ENCODE peak calls at places on chromosomes 11 and 22, in five cellular contexts. One of them, this sample, is unnamed.

GRCh38 chr11:64181506-64182411 is 4.2 kb upstream of the STIP1 start:
- DNase-seq in sigmoid colon: peak
- DNase-seq in transverse colon: peak
- DNase-seq in prostate gland: peak
- DNase-seq in esophagus muscularis mucosa: peak
- DNase-seq in this sample: peak

GRCh38 chr11:46521947-46522681 is 71.7 kb downstream of the AMBRA1 start:
- DNase-seq in sigmoid colon: no peak
- DNase-seq in transverse colon: no peak
- DNase-seq in prostate gland: no peak
- DNase-seq in esophagus muscularis mucosa: no peak
- DNase-seq in this sample: no peak

GRCh38 chr11:13487661-13488030 is 8.2 kb downstream of the PTH start:
- DNase-seq in sigmoid colon: no peak
- DNase-seq in transverse colon: no peak
- DNase-seq in prostate gland: no peak
- DNase-seq in esophagus muscularis mucosa: no peak
- DNase-seq in this sample: no peak

GRCh38 chr11:134589155-134589554 is 177.1 kb upstream of the B3GAT1 start:
- DNase-seq in sigmoid colon: no peak
- DNase-seq in transverse colon: no peak
- DNase-seq in prostate gland: no peak
- DNase-seq in esophagus muscularis mucosa: peak
- DNase-seq in this sample: no peak

GRCh38 chr11:19382131-19382611 is 141.4 kb upstream of the E2F8 start:
- DNase-seq in sigmoid colon: no peak
- DNase-seq in transverse colon: no peak
- DNase-seq in prostate gland: no peak
- DNase-seq in esophagus muscularis mucosa: no peak
- DNase-seq in this sample: no peak

GRCh38 chr11:44983786-44984185 is 33.1 kb upstream of the TP53I11 start:
- DNase-seq in sigmoid colon: peak
- DNase-seq in transverse colon: no peak
- DNase-seq in prostate gland: no peak
- DNase-seq in esophagus muscularis mucosa: no peak
- DNase-seq in this sample: peak

GRCh38 chr11:47348859-47349258 is 3.6 kb downstream of the MYBPC3 start:
- DNase-seq in sigmoid colon: no peak
- DNase-seq in transverse colon: no peak
- DNase-seq in prostate gland: no peak
- DNase-seq in esophagus muscularis mucosa: no peak
- DNase-seq in this sample: no peak

GRCh38 chr11:24324211-24324610 is 172.6 kb upstream of the LUZP2 start:
- DNase-seq in sigmoid colon: no peak
- DNase-seq in transverse colon: no peak
- DNase-seq in prostate gland: no peak
- DNase-seq in esophagus muscularis mucosa: no peak
- DNase-seq in this sample: no peak

GRCh38 chr11:115931684-115932083 is 427.5 kb upstream of the CADM1 start:
- DNase-seq in sigmoid colon: no peak
- DNase-seq in transverse colon: no peak
- DNase-seq in prostate gland: no peak
- DNase-seq in esophagus muscularis mucosa: no peak
- DNase-seq in this sample: no peak

GRCh38 chr11:12377824-12378593 is 638 bp downstream of the PARVA start:
- DNase-seq in sigmoid colon: peak
- DNase-seq in transverse colon: peak
- DNase-seq in prostate gland: peak
- DNase-seq in esophagus muscularis mucosa: peak
- DNase-seq in this sample: peak

GRCh38 chr11:125517116-125517804 is 21.2 kb upstream of the FEZ1 start:
- DNase-seq in sigmoid colon: no peak
- DNase-seq in transverse colon: no peak
- DNase-seq in prostate gland: no peak
- DNase-seq in esophagus muscularis mucosa: no peak
- DNase-seq in this sample: no peak

GRCh38 chr11:119935341-119935925 is 202.5 kb downstream of the TRIM29 start:
- DNase-seq in sigmoid colon: no peak
- DNase-seq in transverse colon: no peak
- DNase-seq in prostate gland: no peak
- DNase-seq in esophagus muscularis mucosa: no peak
- DNase-seq in this sample: no peak

GRCh38 chr11:68690671-68691401 is 6.5 kb downstream of the GAL start:
- DNase-seq in sigmoid colon: peak
- DNase-seq in transverse colon: no peak
- DNase-seq in prostate gland: no peak
- DNase-seq in esophagus muscularis mucosa: no peak
- DNase-seq in this sample: no peak

GRCh38 chr22:39257522-39258475 is 13.0 kb upstream of the PDGFB start:
- DNase-seq in sigmoid colon: no peak
- DNase-seq in transverse colon: no peak
- DNase-seq in prostate gland: no peak
- DNase-seq in esophagus muscularis mucosa: no peak
- DNase-seq in this sample: no peak

GRCh38 chr11:75315439-75315805 is 36.0 kb downstream of the ARRB1 start:
- DNase-seq in sigmoid colon: no peak
- DNase-seq in transverse colon: no peak
- DNase-seq in prostate gland: no peak
- DNase-seq in esophagus muscularis mucosa: no peak
- DNase-seq in this sample: no peak

GRCh38 chr11:131684111-131685060 is 314.0 kb downstream of the NTM start:
- DNase-seq in sigmoid colon: no peak
- DNase-seq in transverse colon: no peak
- DNase-seq in prostate gland: no peak
- DNase-seq in esophagus muscularis mucosa: no peak
- DNase-seq in this sample: no peak

GRCh38 chr22:19723990-19724827 is 870 bp downstream of the GP1BB start:
- DNase-seq in sigmoid colon: no peak
- DNase-seq in transverse colon: no peak
- DNase-seq in prostate gland: no peak
- DNase-seq in esophagus muscularis mucosa: no peak
- DNase-seq in this sample: no peak

GRCh38 chr11:2772544-2773031 is 72.8 kb upstream of the KCNQ1OT1 start:
- DNase-seq in sigmoid colon: no peak
- DNase-seq in transverse colon: peak
- DNase-seq in prostate gland: peak
- DNase-seq in esophagus muscularis mucosa: peak
- DNase-seq in this sample: peak

GRCh38 chr11:117618956-117619355 is 178.1 kb downstream of the DSCAML1 start:
- DNase-seq in sigmoid colon: peak
- DNase-seq in transverse colon: no peak
- DNase-seq in prostate gland: no peak
- DNase-seq in esophagus muscularis mucosa: no peak
- DNase-seq in this sample: no peak

GRCh38 chr11:114081641-114082414 is 22.3 kb downstream of the ZBTB16 start:
- DNase-seq in sigmoid colon: peak
- DNase-seq in transverse colon: no peak
- DNase-seq in prostate gland: no peak
- DNase-seq in esophagus muscularis mucosa: no peak
- DNase-seq in this sample: no peak

GRCh38 chr11:114084414-114084813 is 24.9 kb downstream of the ZBTB16 start:
- DNase-seq in sigmoid colon: peak
- DNase-seq in transverse colon: no peak
- DNase-seq in prostate gland: no peak
- DNase-seq in esophagus muscularis mucosa: no peak
- DNase-seq in this sample: no peak

GRCh38 chr11:114082767-114083181 is 23.3 kb downstream of the ZBTB16 start:
- DNase-seq in sigmoid colon: peak
- DNase-seq in transverse colon: no peak
- DNase-seq in prostate gland: no peak
- DNase-seq in esophagus muscularis mucosa: no peak
- DNase-seq in this sample: no peak

GRCh38 chr11:114082415-114082748 is 22.9 kb downstream of the ZBTB16 start:
- DNase-seq in sigmoid colon: no peak
- DNase-seq in transverse colon: no peak
- DNase-seq in prostate gland: no peak
- DNase-seq in esophagus muscularis mucosa: no peak
- DNase-seq in this sample: no peak

DNA sequence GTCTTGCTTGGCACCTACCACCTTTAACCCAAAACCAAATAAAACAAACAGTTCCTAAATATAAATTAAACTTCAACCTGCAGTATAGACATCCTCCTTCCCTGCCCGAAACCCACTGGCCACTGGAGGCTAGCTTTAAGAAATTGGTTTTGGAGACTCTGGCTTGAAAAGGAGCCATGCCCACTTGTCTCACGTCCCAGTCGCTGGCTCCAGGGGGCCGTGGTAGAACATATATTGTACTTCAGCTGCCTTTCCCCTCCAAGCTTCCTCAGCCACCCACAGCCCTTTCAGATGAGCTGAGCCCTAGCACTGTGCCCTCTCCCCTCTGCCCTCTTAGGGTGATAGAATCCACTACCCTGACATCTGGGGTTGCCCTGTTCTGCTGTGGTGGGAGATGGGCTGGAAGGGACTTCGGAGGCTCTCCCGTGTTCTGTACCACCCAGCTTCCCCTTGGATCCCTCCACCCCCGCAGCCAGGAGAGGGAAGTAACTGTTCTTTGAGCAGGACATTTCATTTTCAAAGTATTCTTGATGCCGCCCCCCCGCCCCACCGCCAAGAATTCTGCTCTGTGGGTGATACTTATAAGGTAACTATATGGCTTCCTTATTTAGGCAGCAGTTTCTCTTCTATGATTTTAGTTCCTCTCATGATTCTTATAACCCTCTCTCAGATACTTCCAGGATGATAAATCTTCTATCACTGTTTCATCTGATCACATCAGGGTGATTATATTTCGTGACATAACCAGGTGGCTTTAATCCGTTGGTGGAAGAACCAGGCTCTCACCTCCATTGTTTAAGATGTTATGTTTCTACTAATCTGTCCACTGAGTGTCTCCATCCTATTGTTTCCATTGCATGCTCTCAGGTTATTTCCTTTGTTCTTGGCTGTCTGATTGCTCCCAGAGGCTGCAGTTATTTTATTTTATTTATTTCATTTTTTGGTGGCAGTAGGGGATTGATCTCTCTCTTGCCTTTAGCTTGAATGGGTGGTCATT is 24.0 kb downstream of the ZBTB16 start:
- DNase-seq in sigmoid colon: peak
- DNase-seq in transverse colon: no peak
- DNase-seq in prostate gland: no peak
- DNase-seq in esophagus muscularis mucosa: no peak
- DNase-seq in this sample: no peak
- TF ChIP-seq POLR2AphosphoS5 in sigmoid colon: peak
- TF ChIP-seq POLR2AphosphoS5 in transverse colon: no peak
- TF ChIP-seq POLR2AphosphoS5 in prostate gland: no peak
- TF ChIP-seq POLR2AphosphoS5 in esophagus muscularis mucosa: no peak
- TF ChIP-seq POLR2AphosphoS5 in this sample: no peak

DNA sequence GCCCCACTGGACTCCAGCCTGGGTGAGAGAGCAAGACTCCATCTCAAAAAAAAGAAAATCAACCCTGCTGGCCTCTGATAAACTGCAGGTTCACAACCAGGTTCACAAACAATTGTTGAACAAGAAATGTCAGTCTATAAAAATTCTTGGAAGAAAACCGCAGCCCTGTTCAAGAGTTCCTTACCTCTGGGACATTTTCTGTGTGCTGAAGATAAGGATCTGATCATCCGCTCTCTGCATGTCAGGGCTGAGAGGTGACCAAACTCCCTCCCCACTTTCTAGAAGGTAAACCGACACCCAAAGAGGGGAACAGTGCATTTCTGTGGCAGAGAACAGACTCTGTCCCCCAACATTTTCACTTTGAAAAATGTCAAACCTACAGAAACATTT is 4.2 kb upstream of the UPK3A start:
- DNase-seq in sigmoid colon: no peak
- DNase-seq in transverse colon: no peak
- DNase-seq in prostate gland: peak
- DNase-seq in esophagus muscularis mucosa: no peak
- DNase-seq in this sample: no peak
- TF ChIP-seq CTCF in sigmoid colon: no peak
- TF ChIP-seq CTCF in transverse colon: no peak
- TF ChIP-seq CTCF in prostate gland: peak
- TF ChIP-seq CTCF in esophagus muscularis mucosa: no peak
- TF ChIP-seq CTCF in this sample: no peak

DNA sequence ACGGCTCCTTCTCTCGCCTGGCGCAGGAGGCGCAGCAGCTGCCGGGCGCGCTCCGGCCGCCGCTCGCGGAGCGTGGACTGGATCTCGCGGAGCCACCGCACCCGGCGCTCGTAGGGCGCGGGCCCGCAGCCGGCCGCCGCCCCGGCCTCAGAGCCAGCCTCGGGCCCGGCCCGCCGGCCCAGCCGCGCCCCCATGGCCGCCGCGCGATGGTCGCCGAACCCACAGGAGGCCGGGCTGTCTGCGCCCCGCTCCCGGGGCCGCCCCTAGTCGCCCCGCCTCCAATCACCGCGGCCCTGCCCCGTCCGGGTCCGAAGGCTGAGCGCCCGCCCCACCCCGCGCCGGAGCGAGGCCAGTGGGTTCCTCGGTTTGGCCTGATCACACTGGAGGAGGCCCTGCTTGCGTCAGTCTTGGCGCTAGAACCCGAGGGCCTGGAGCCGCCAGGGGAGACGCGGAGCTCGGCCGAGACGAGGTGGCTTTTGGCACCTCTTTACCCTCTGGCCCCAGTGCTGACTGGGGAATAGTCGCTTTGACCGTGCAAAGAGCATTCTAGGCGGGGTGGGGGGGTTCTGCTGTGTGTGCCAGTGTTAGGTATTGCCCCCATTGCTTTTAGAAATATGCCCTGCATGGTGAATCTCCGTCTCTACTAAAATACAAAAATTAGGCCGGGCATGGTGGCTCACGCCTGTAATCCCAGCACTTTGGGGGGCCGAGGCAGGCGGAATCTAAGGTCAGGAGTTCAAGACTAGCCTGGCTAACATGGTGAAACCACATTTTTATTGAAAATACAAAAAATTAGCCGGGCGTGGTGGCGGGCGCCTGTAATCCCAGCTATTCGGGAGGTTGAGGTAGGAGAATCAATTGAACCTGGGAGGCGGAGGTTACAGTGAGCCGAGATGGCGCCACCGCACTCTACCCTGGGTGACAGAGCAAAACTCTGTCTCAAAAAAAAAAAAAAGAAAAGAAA is at the start of gene LRRC75B:
- DNase-seq in sigmoid colon: peak
- DNase-seq in transverse colon: peak
- DNase-seq in prostate gland: peak
- DNase-seq in esophagus muscularis mucosa: peak
- DNase-seq in this sample: peak
- TF ChIP-seq POLR2AphosphoS5 in sigmoid colon: peak
- TF ChIP-seq POLR2AphosphoS5 in transverse colon: peak
- TF ChIP-seq POLR2AphosphoS5 in prostate gland: peak
- TF ChIP-seq POLR2AphosphoS5 in esophagus muscularis mucosa: peak
- TF ChIP-seq POLR2AphosphoS5 in this sample: peak

DNA sequence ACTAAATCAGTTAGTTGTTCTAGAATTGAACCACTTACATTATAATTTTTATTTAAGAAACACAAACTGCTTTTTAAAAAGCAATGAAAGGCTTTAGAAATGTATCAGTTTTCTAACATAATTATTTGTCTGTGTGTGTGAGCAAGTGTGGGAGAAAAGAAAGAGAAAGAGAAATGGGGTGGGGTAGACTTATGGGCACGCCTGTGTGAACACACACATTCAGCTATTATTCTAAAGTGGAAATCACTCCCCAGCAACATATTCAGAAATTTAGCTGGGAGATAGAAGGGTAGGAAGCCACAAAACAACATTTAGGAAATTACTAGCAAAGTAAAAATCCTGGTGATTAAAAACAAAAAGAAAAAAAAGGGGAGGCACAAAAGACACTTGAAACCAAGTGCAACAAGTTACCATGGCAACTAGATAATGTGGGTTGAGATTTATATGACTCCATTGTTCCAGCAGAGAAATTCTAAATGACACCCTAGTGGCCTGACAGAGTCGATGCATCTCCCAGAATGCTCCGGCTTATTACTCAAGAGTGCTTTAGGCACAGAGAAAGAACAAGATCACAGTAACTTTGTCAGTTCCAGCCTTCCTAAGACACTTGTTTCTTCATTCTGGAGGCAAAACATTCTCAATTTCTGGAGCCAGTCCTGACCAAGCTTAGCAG is 444.6 kb downstream of the DLG2 start:
- DNase-seq in sigmoid colon: no peak
- DNase-seq in transverse colon: no peak
- DNase-seq in prostate gland: no peak
- DNase-seq in esophagus muscularis mucosa: no peak
- DNase-seq in this sample: no peak
- TF ChIP-seq CTCF in sigmoid colon: no peak
- TF ChIP-seq CTCF in transverse colon: peak
- TF ChIP-seq CTCF in prostate gland: no peak
- TF ChIP-seq CTCF in esophagus muscularis mucosa: no peak
- TF ChIP-seq CTCF in this sample: no peak

This sample was measured in stomach.